ENCODE peak calls at places on chromosomes 16 and 17, in six cellular contexts. M is PC-3, S is mammary epithelial cell, Z is upper lobe of right lung, J is ovary, H is neural progenitor cell. Y is an unnamed sample.

GRCh38 chr17:4215882-4216411 is 47.8 kb downstream of the ANKFY1 start:
- DNase-seq in Z (no peak), M (no peak), J (no peak), H (no peak), S (no peak), Y (no peak)

GRCh38 chr16:16067127-16067526 is 117.7 kb downstream of the ABCC1 start:
- DNase-seq in H (no peak), Z (no peak), M (no peak), S (no peak), J (no peak), Y (no peak)

GRCh38 chr16:70298988-70299938 is at the start of gene DDX19B:
- DNase-seq in H (peak), M (peak), J (peak), Z (peak), S (peak), Y (peak)

GRCh38 chr16:83110221-83110768 is 483.5 kb downstream of the CDH13 start:
- DNase-seq in H (no peak), J (no peak), S (no peak), M (no peak), Z (no peak), Y (no peak)

GRCh38 chr16:84212154-84212553 is 21.2 kb downstream of the ADAD2 start:
- DNase-seq in J (no peak), S (no peak), Z (no peak), M (no peak), H (no peak), Y (no peak)

GRCh38 chr17:76252040-76252954 is 12.0 kb upstream of the RNF157 start:
- DNase-seq in M (peak), S (peak), Z (peak), H (no peak), J (no peak), Y (peak)

GRCh38 chr16:70437017-70437581 is 1.8 kb downstream of the ST3GAL2 start:
- DNase-seq in M (no peak), S (no peak), H (peak), Z (no peak), J (peak), Y (no peak)

GRCh38 chr17:42898147-42898807 is 2.3 kb upstream of the G6PC1 start:
- DNase-seq in M (no peak), Z (no peak), H (no peak), J (no peak), S (no peak), Y (no peak)

GRCh38 chr17:1480747-1481465 is 11.6 kb downstream of the MYO1C start:
- DNase-seq in Z (no peak), H (no peak), S (no peak), M (peak), J (no peak), Y (no peak)

GRCh38 chr17:72373910-72374741 is 253.3 kb downstream of the SOX9 start:
- DNase-seq in M (peak), Z (no peak), S (no peak), H (peak), J (no peak), Y (no peak)

GRCh38 chr16:87416826-87417471 is 24.8 kb downstream of the MAP1LC3B start:
- DNase-seq in H (peak), J (peak), M (peak), S (no peak), Z (no peak), Y (no peak)

GRCh38 chr17:48819466-48819865 is 2.4 kb upstream of the TTLL6 start:
- DNase-seq in M (no peak), J (no peak), Z (no peak), S (no peak), H (no peak), Y (no peak)

GRCh38 chr17:48187867-48188608 is 80.5 kb downstream of the SNX11 start:
- DNase-seq in J (no peak), S (no peak), M (no peak), Z (no peak), H (no peak), Y (no peak)

GRCh38 chr17:41196068-41196467 is 6.4 kb downstream of the KRTAP9-1 start:
- DNase-seq in S (no peak), M (no peak), Z (no peak), H (no peak), J (no peak), Y (no peak)

GRCh38 chr17:63645775-63646491 is 23.7 kb downstream of the MAP3K3 start:
- DNase-seq in S (peak), Z (no peak), H (no peak), M (no peak), J (no peak), Y (peak)

GRCh38 chr17:73566905-73567782 is 77.1 kb downstream of the SDK2 start:
- DNase-seq in S (no peak), M (no peak), H (peak), J (no peak), Z (no peak), Y (no peak)

GRCh38 chr16:47026492-47026891 is 53.0 kb upstream of the DNAJA2 start:
- DNase-seq in Z (peak), H (no peak), J (no peak), M (no peak), S (no peak), Y (no peak)

GRCh38 chr16:51818342-51818944 is 667.4 kb upstream of the SALL1 start:
- DNase-seq in M (peak), J (no peak), H (peak), Z (no peak), S (peak), Y (no peak)

GRCh38 chr17:75614556-75615270 is 18.5 kb upstream of the SMIM5 start:
- DNase-seq in Z (no peak), M (no peak), S (no peak), J (no peak), H (peak), Y (no peak)

GRCh38 chr16:20946015-20946629 is 45.6 kb downstream of the LYRM1 start:
- DNase-seq in H (no peak), Z (no peak), S (no peak), J (no peak), M (no peak), Y (no peak)

GRCh38 chr17:27489045-27489715 is 32.9 kb downstream of the KSR1 start:
- DNase-seq in H (no peak), J (peak), S (peak), Z (peak), M (peak), Y (peak)

GRCh38 chr17:45431531-45432404 is 902 bp downstream of the ARHGAP27 start:
- DNase-seq in J (no peak), H (peak), M (peak), S (peak), Z (peak), Y (peak)

GRCh38 chr17:45750779-45751440 is 33.2 kb upstream of the CRHR1 start:
- DNase-seq in H (no peak), J (no peak), Z (no peak), M (no peak), S (no peak), Y (no peak)

GRCh38 chr17:13367154-13367553 is 234.6 kb downstream of the HS3ST3A1 start:
- DNase-seq in S (no peak), Z (no peak), H (no peak), M (no peak), J (no peak), Y (no peak)

GRCh38 chr16:31459722-31460581 is 651 bp downstream of the ARMC5 start:
- DNase-seq in M (peak), Z (peak), S (peak), J (peak), H (peak), Y (peak)

GRCh38 chr16:11603331-11603750 is 16.6 kb upstream of the LITAF start:
- DNase-seq in S (no peak), H (peak), M (no peak), Z (peak), J (peak), Y (no peak)

GRCh38 chr17:75904749-75905521 is at the start of gene MRPL38:
- DNase-seq in M (peak), J (peak), Z (peak), H (peak), S (peak), Y (peak)

GRCh38 chr17:14833201-14833773 is 431.8 kb downstream of the PMP22 start:
- DNase-seq in Z (no peak), M (no peak), J (no peak), S (peak), H (no peak), Y (no peak)

GRCh38 chr17:40447148-40447644 is 3.9 kb downstream of the IGFBP4 start:
- DNase-seq in S (no peak), H (no peak), J (peak), M (no peak), Z (no peak), Y (no peak)

GRCh38 chr17:36999475-36999874 is 50.7 kb downstream of the AATF start:
- DNase-seq in Z (no peak), J (no peak), M (no peak), S (no peak), H (no peak), Y (no peak)

GRCh38 chr17:4583796-4584124 is 569 bp upstream of the SMTNL2 start:
- DNase-seq in M (no peak), Z (no peak), S (no peak), H (peak), J (peak), Y (no peak)

GRCh38 chr16:88354229-88355092 is 28.3 kb upstream of the ZNF469 start:
- DNase-seq in S (no peak), M (no peak), Z (no peak), H (no peak), J (no peak), Y (no peak)

GRCh38 chr16:82767808-82768207 is 141.0 kb downstream of the CDH13 start:
- DNase-seq in S (no peak), M (no peak), Z (no peak), H (no peak), J (no peak), Y (no peak)

GRCh38 chr16:66290431-66290830 is 76.1 kb upstream of the CDH5 start:
- DNase-seq in S (no peak), H (no peak), Z (peak), J (no peak), M (no peak), Y (no peak)

GRCh38 chr17:18161226-18162094 is 22.2 kb upstream of the ALKBH5 start:
- DNase-seq in S (no peak), J (no peak), Z (no peak), M (no peak), H (no peak), Y (no peak)

GRCh38 chr16:252366-253337 is 18.0 kb downstream of the FAM234A start:
- DNase-seq in Z (no peak), S (no peak), M (no peak), J (no peak), H (no peak), Y (no peak)
- H3K27ac ChIP-seq in Z (peak), S (no peak), M (no peak), J (no peak), H (no peak), Y (no peak)

DNA sequence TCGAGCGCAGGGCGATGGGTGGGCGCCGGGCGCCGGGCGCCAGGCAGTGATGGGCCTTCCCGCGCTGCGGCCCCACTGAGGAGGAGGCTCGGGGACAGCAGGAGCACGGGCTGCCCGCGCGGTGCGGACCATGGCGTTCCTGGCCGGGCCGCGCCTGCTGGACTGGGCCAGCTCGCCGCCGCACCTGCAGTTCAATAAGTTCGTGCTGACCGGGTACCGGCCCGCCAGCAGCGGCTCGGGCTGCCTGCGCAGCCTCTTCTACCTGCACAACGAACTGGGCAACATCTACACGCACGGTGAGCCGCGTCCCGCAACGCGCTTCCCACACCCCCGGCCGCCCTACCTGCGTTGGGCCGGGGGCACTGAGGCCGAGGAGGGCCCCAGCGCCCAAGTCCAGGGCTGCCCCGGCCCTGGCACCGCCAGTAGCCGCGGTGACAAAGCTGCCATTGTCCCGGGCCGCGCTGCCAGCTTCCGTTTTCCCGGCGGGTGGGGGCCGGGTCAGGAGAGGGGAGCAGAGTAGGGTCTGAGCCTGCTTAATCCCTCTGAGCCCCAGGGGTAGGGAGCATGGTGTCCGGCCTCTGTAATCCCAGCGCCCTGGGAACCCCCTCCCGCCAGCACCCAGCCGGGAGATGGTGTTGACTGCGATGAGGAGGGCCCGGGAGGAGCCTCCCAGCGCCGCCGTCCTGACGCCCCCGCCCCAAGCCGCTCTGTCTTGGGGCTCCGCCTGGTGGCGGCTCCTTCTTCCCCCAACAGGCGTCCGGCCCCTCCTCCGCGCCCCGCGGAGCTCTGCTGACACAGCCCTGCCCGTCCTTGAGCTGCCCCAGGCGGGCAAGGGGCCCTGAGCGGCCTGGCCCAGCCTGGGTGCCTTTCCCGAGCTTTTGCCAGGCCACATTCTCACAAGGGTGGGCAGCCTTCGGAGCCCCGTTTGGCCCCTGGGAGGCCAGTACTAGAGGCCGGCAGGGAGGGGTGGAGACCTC is 685 bp downstream of the PAQR4 start:
- DNase-seq in H (peak), Z (peak), M (peak), J (no peak), S (peak), Y (peak)
- TF ChIP-seq CTCF in H (peak), Z (peak), M (peak), J (no peak), S (peak), Y (peak)

DNA sequence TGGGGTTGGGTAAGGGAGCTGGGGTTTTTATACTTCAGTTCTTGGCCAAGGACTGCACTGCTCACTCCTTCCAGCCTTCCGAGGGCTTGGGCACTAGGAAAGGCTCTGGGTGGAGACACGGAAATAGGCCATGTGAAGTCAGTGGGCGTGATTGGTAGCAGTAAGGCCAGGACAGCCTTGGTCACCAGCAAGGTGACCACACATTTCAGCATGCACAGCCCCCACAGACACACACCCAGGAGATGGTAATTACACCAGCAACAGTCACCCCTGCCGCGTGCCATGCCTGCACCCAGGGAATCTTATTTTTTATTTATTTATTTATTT is 252.5 kb downstream of the SEC14L1 start:
- DNase-seq in Z (no peak), S (no peak), J (no peak), M (no peak), H (no peak), Y (no peak)
- H3K27ac ChIP-seq in Z (peak), S (no peak), J (peak), M (peak), H (peak), Y (peak)

GRCh38 chr16:865026-865425 is 64.5 kb upstream of the GNG13 start:
- DNase-seq in M (no peak), H (no peak), J (no peak), S (no peak), Z (no peak), Y (no peak)
- TF ChIP-seq CTCF in M (no peak), H (no peak), J (no peak), S (no peak), Z (no peak), Y (no peak)

GRCh38 chr16:24837969-24838368 is 7.8 kb upstream of the SLC5A11 start:
- DNase-seq in S (no peak), H (no peak), Z (no peak), M (no peak), J (no peak), Y (no peak)

GRCh38 chr16:24836836-24837235 is 8.9 kb upstream of the SLC5A11 start:
- DNase-seq in M (no peak), H (no peak), S (no peak), J (no peak), Z (no peak), Y (no peak)

GRCh38 chr16:24841291-24841690 is 4.5 kb upstream of the SLC5A11 start:
- DNase-seq in M (peak), Z (no peak), H (no peak), J (no peak), S (peak), Y (no peak)

GRCh38 chr16:24839347-24839972 is 6.3 kb upstream of the SLC5A11 start:
- DNase-seq in Z (no peak), S (no peak), M (no peak), H (no peak), J (no peak), Y (no peak)

GRCh38 chr16:24838554-24839266 is 7.1 kb upstream of the SLC5A11 start:
- DNase-seq in Z (no peak), J (no peak), H (no peak), S (peak), M (peak), Y (no peak)
- H3K27ac ChIP-seq in Z (no peak), J (no peak), H (no peak), S (no peak), M (peak), Y (no peak)

DNA sequence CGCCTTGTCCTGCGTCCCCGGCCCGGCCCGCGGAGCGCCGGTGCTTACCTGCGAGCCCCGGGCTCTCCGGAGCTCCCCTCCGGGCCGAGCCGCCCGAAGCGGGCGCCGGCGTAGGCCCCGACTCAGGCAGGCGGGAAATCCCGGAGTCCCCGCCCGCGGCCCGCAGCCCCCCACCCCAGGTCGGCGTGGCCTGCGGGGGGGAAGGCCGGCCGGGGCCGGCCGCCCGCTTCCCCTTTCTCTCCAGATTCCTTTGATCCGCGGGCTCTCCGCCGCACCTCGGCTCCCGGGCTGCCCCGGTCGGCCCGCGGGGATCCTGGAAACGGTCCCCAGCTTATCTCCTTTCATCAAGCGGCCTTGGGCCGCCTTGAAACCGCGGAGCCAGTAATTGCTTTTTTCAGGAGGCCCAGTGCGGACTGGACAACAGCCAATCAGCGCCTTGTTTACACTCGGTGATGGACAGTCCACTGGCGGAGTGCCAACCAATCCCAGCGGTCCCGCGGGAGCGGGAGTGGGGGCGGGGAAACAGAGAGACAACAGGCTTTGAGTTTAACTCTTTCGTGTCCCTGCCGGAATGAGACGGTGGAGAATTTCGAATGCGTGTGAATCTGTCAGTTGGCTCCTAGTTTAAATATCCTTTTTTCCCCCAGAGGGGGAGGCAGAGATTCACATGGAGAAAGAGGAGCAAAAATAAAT is 1.4 kb upstream of the BAHCC1 start:
- DNase-seq in M (peak), H (peak), J (peak), Z (peak), S (peak), Y (peak)
- TF ChIP-seq CTCF in M (no peak), H (peak), J (no peak), Z (no peak), S (no peak), Y (no peak)

GRCh38 chr17:50173335-50173941 is 7.6 kb downstream of the SGCA start:
- DNase-seq in H (peak), J (peak), S (peak), M (no peak), Z (no peak), Y (no peak)
- H3K27ac ChIP-seq in H (no peak), J (peak), S (peak), M (no peak), Z (peak), Y (peak)

GRCh38 chr16:80969114-80969484 is 37.6 kb downstream of the CMC2 start:
- DNase-seq in H (no peak), Z (no peak), S (no peak), J (no peak), M (no peak), Y (no peak)

GRCh38 chr16:80968386-80969113 is 38.1 kb downstream of the CMC2 start:
- DNase-seq in H (no peak), Z (no peak), J (no peak), S (peak), M (peak), Y (no peak)

GRCh38 chr16:80966617-80967016 is 40.1 kb downstream of the CMC2 start:
- DNase-seq in S (no peak), Z (no peak), M (no peak), H (no peak), J (no peak), Y (peak)

GRCh38 chr16:80962879-80963278 is 43.8 kb downstream of the CMC2 start:
- DNase-seq in J (no peak), H (no peak), S (no peak), M (no peak), Z (no peak), Y (no peak)

GRCh38 chr16:80964351-80964750 is 42.3 kb downstream of the CMC2 start:
- DNase-seq in M (no peak), J (no peak), H (no peak), S (no peak), Z (no peak), Y (no peak)
- TF ChIP-seq CTCF in M (no peak), J (no peak), H (no peak), S (no peak), Z (no peak), Y (no peak)

GRCh38 chr17:16407911-16408588 is 7.3 kb upstream of the TRPV2 start:
- DNase-seq in Z (no peak), H (peak), M (peak), S (peak), J (peak), Y (peak)
- H3K27ac ChIP-seq in Z (peak), H (peak), M (no peak), S (no peak), J (peak), Y (peak)